ENCODE peak calls at places on chromosome 6, in nine cellular contexts. One of them, this sample, is unnamed.

GRCh38 chr6:116500969-116501433 is 10.4 kb upstream of the CALHM5 start:
- DNase-seq in GM12864: no peak
- DNase-seq in endothelial cell of umbilical vein: no peak
- DNase-seq in esophagus muscularis mucosa: no peak
- DNase-seq in fibroblast of pulmonary artery: no peak
- DNase-seq in right lobe of liver: no peak
- DNase-seq in fibroblast of lung: peak; percentile 17
- DNase-seq in epithelial cell of esophagus: peak; percentile 84
- DNase-seq in AG04449: no peak
- DNase-seq in this sample: no peak

GRCh38 chr6:89649682-89650081 is 11.1 kb upstream of the LYRM2 start:
- DNase-seq in GM12864: no peak
- DNase-seq in endothelial cell of umbilical vein: no peak
- DNase-seq in esophagus muscularis mucosa: no peak
- DNase-seq in fibroblast of pulmonary artery: no peak
- DNase-seq in right lobe of liver: no peak
- DNase-seq in fibroblast of lung: no peak
- DNase-seq in epithelial cell of esophagus: no peak
- DNase-seq in AG04449: no peak
- DNase-seq in this sample: no peak

GRCh38 chr6:107075951-107076381 is 39.3 kb downstream of the BEND3 start:
- DNase-seq in GM12864: no peak
- DNase-seq in endothelial cell of umbilical vein: no peak
- DNase-seq in esophagus muscularis mucosa: no peak
- DNase-seq in fibroblast of pulmonary artery: peak; percentile 56
- DNase-seq in right lobe of liver: peak; percentile 23
- DNase-seq in fibroblast of lung: peak; percentile 46
- DNase-seq in epithelial cell of esophagus: no peak
- DNase-seq in AG04449: no peak
- DNase-seq in this sample: no peak

GRCh38 chr6:144898052-144898689 is 613.0 kb downstream of the UTRN start:
- DNase-seq in GM12864: no peak
- DNase-seq in endothelial cell of umbilical vein: no peak
- DNase-seq in esophagus muscularis mucosa: no peak
- DNase-seq in fibroblast of pulmonary artery: peak; percentile 14
- DNase-seq in right lobe of liver: no peak
- DNase-seq in fibroblast of lung: peak; percentile 82
- DNase-seq in epithelial cell of esophagus: peak; percentile 70
- DNase-seq in AG04449: no peak
- DNase-seq in this sample: no peak

GRCh38 chr6:156795825-156796224 is 18.6 kb downstream of the ARID1B start:
- DNase-seq in GM12864: no peak
- DNase-seq in endothelial cell of umbilical vein: no peak
- DNase-seq in esophagus muscularis mucosa: no peak
- DNase-seq in fibroblast of pulmonary artery: no peak
- DNase-seq in right lobe of liver: no peak
- DNase-seq in fibroblast of lung: no peak
- DNase-seq in epithelial cell of esophagus: no peak
- DNase-seq in AG04449: no peak
- DNase-seq in this sample: no peak

GRCh38 chr6:72746276-72746675 is 124.4 kb downstream of the KCNQ5 start:
- DNase-seq in GM12864: no peak
- DNase-seq in endothelial cell of umbilical vein: no peak
- DNase-seq in esophagus muscularis mucosa: no peak
- DNase-seq in fibroblast of pulmonary artery: peak; percentile 23
- DNase-seq in right lobe of liver: no peak
- DNase-seq in fibroblast of lung: peak; percentile 71
- DNase-seq in epithelial cell of esophagus: peak; percentile 92
- DNase-seq in AG04449: no peak
- DNase-seq in this sample: no peak

GRCh38 chr6:167130712-167131684 is 8.1 kb downstream of the CCR6 start:
- DNase-seq in GM12864: no peak
- DNase-seq in endothelial cell of umbilical vein: no peak
- DNase-seq in esophagus muscularis mucosa: no peak
- DNase-seq in fibroblast of pulmonary artery: no peak
- DNase-seq in right lobe of liver: no peak
- DNase-seq in fibroblast of lung: no peak
- DNase-seq in epithelial cell of esophagus: no peak
- DNase-seq in AG04449: no peak
- DNase-seq in this sample: peak; percentile 57

GRCh38 chr6:152089992-152090391 is 282.5 kb downstream of the ESR1 start:
- DNase-seq in GM12864: no peak
- DNase-seq in endothelial cell of umbilical vein: no peak
- DNase-seq in esophagus muscularis mucosa: no peak
- DNase-seq in fibroblast of pulmonary artery: peak; percentile 64
- DNase-seq in right lobe of liver: no peak
- DNase-seq in fibroblast of lung: peak; percentile 83
- DNase-seq in epithelial cell of esophagus: peak; percentile 73
- DNase-seq in AG04449: no peak
- DNase-seq in this sample: no peak

GRCh38 chr6:53961679-53962370 is 149.4 kb upstream of the MLIP start:
- DNase-seq in GM12864: no peak
- DNase-seq in endothelial cell of umbilical vein: no peak
- DNase-seq in esophagus muscularis mucosa: no peak
- DNase-seq in fibroblast of pulmonary artery: peak; percentile 34
- DNase-seq in right lobe of liver: no peak
- DNase-seq in fibroblast of lung: peak; percentile 77
- DNase-seq in epithelial cell of esophagus: no peak
- DNase-seq in AG04449: no peak
- DNase-seq in this sample: no peak

GRCh38 chr6:130293800-130294199 is 71.0 kb upstream of the SAMD3 start:
- DNase-seq in GM12864: peak; percentile 27
- DNase-seq in endothelial cell of umbilical vein: peak; percentile 51
- DNase-seq in esophagus muscularis mucosa: no peak
- DNase-seq in fibroblast of pulmonary artery: peak; percentile 64
- DNase-seq in right lobe of liver: no peak
- DNase-seq in fibroblast of lung: peak; percentile 62
- DNase-seq in epithelial cell of esophagus: peak; percentile 70
- DNase-seq in AG04449: peak; percentile 19
- DNase-seq in this sample: no peak

GRCh38 chr6:10381133-10381829 is 33.6 kb downstream of the TFAP2A start:
- DNase-seq in GM12864: no peak
- DNase-seq in endothelial cell of umbilical vein: no peak
- DNase-seq in esophagus muscularis mucosa: no peak
- DNase-seq in fibroblast of pulmonary artery: no peak
- DNase-seq in right lobe of liver: no peak
- DNase-seq in fibroblast of lung: no peak
- DNase-seq in epithelial cell of esophagus: no peak
- DNase-seq in AG04449: no peak
- DNase-seq in this sample: no peak

GRCh38 chr6:4962905-4963304 is 40.9 kb downstream of the RPP40 start:
- DNase-seq in GM12864: no peak
- DNase-seq in endothelial cell of umbilical vein: no peak
- DNase-seq in esophagus muscularis mucosa: no peak
- DNase-seq in fibroblast of pulmonary artery: no peak
- DNase-seq in right lobe of liver: no peak
- DNase-seq in fibroblast of lung: no peak
- DNase-seq in epithelial cell of esophagus: no peak
- DNase-seq in AG04449: no peak
- DNase-seq in this sample: no peak

GRCh38 chr6:108113557-108114519 is 39.3 kb upstream of the OSTM1 start:
- DNase-seq in GM12864: no peak
- DNase-seq in endothelial cell of umbilical vein: peak; percentile 67
- DNase-seq in esophagus muscularis mucosa: no peak
- DNase-seq in fibroblast of pulmonary artery: peak; percentile 72
- DNase-seq in right lobe of liver: no peak
- DNase-seq in fibroblast of lung: peak; percentile 35
- DNase-seq in epithelial cell of esophagus: peak; percentile 50
- DNase-seq in AG04449: no peak
- DNase-seq in this sample: peak; percentile 24

DNA sequence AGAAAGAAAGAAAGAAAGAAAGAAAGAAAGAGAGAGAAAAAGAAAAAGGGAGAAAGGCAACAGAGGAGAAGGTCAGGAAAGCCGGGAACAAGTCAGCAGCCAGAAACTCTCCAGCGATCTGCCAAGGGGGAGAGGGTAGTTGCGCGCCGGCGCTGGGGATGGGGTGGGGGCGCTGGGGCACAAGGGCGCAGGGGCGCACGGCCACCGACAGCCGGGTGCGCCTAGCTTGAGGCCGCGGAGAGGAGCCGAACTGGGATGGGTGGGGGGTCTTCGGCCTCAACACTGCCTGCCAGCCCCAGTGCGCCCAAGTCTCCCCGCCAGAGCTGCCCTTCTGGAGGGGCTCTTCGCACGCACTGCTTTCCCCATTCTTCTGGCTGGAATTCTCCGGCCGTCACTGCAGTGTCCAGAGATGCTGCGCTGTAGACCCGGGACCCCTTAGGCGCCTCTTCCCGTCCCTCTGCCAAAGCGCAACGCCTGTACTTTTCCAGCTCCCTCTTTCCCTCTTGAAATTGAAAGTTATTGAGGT is 429 bp upstream of the RSPO3 start:
- DNase-seq in GM12864: no peak
- DNase-seq in endothelial cell of umbilical vein: peak; percentile 52
- DNase-seq in esophagus muscularis mucosa: no peak
- DNase-seq in fibroblast of pulmonary artery: no peak
- DNase-seq in right lobe of liver: no peak
- DNase-seq in fibroblast of lung: peak; percentile 21
- DNase-seq in epithelial cell of esophagus: no peak
- DNase-seq in AG04449: no peak
- DNase-seq in this sample: peak; percentile 6
- H3K4me3 ChIP-seq in GM12864: no peak overlapping the region
- H3K4me3 ChIP-seq in endothelial cell of umbilical vein: peak overlapping the region; percentile 49
- H3K4me3 ChIP-seq in esophagus muscularis mucosa: peak overlapping the region; percentile 93
- H3K4me3 ChIP-seq in fibroblast of pulmonary artery: peak overlapping the region; percentile 53
- H3K4me3 ChIP-seq in right lobe of liver: peak overlapping the region; percentile 20
- H3K4me3 ChIP-seq in fibroblast of lung: peak overlapping the region; percentile 62
- H3K4me3 ChIP-seq in epithelial cell of esophagus: no peak overlapping the region
- H3K4me3 ChIP-seq in AG04449: peak overlapping the region; percentile 53
- H3K4me3 ChIP-seq in this sample: peak overlapping the region; percentile 8

DNA sequence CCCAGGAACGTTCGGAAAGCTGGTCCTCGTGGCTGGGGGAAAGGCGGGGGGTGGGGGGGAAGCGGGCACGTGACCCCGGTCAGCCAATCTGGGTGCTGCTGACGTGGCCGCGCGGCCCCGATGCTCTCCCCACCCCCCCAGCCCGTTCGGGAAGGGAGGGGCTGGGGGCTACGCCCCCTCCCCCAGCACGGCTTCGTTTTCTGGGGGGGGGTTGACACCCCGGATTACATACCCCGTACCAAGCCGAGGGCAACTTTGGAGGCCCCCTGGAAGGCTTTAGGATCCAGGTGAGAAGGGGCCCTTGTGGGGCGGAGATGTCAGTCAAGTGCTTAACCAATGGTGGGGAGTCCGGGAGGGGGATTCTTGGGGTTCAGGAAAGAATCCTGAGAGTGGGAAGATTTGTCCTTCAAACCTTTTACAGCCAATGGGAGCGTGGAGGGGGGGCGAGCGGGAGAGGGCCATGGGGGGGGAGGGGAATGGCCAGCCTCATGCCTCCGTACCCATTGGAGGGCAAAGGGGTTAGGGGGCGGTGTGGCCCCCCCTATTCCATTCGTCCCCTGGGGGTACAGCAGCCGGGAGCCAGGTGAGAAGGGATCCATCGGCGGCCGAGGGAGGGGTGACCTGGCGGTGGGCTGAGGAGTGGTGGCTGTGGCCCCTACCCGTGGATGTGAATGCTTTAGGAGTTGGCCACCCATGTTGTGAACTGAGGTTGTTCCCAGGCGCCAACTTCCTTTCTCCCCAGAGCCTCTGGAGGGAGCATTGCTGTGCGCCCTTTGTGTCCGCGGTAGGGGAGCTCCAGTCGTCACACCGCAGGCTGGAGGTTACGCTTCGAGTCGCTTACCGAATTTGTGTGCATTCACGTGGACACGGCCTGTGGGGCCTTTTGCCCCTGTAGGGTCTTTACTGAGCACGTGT is 633 bp downstream of the BRD2 start:
- DNase-seq in GM12864: no peak
- DNase-seq in endothelial cell of umbilical vein: peak; percentile 71
- DNase-seq in esophagus muscularis mucosa: peak; percentile 93
- DNase-seq in fibroblast of pulmonary artery: peak; percentile 84
- DNase-seq in right lobe of liver: peak; percentile 79
- DNase-seq in fibroblast of lung: peak; percentile 80
- DNase-seq in epithelial cell of esophagus: peak; percentile 80
- DNase-seq in AG04449: no peak
- DNase-seq in this sample: peak; percentile 83
- TF ChIP-seq CTCF in GM12864: no peak
- TF ChIP-seq CTCF in endothelial cell of umbilical vein: peak; percentile 15
- TF ChIP-seq CTCF in esophagus muscularis mucosa: no peak
- TF ChIP-seq CTCF in fibroblast of pulmonary artery: peak; percentile 26
- TF ChIP-seq CTCF in right lobe of liver: no peak
- TF ChIP-seq CTCF in fibroblast of lung: peak; percentile 34
- TF ChIP-seq CTCF in epithelial cell of esophagus: peak; percentile 29
- TF ChIP-seq CTCF in AG04449: no peak
- TF ChIP-seq CTCF in this sample: no peak

DNA sequence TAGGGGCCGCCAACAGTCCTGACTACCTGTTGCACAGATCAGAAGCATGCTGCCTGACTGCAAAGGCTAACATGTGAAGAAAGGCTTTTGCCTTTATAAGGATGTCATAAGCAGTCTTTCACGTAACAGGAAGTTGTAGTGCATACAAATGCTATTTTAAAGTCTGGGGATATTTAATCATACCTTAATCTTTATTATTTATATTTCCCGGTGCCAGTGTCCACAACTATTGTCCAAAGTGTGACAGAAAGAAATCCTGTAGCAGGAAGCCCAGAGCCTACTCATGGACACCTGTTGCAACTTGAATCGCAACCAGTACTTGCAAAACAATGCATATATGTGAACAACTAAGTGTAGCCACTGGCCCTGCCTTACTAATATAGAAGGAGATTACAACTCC is 235.8 kb downstream of the ALDH8A1 start:
- DNase-seq in GM12864: no peak
- DNase-seq in endothelial cell of umbilical vein: peak; percentile 41
- DNase-seq in esophagus muscularis mucosa: no peak
- DNase-seq in fibroblast of pulmonary artery: no peak
- DNase-seq in right lobe of liver: no peak
- DNase-seq in fibroblast of lung: no peak
- DNase-seq in epithelial cell of esophagus: peak; percentile 85
- DNase-seq in AG04449: no peak
- DNase-seq in this sample: no peak
- H3K4me3 ChIP-seq in GM12864: no peak overlapping the region
- H3K4me3 ChIP-seq in endothelial cell of umbilical vein: no peak overlapping the region
- H3K4me3 ChIP-seq in esophagus muscularis mucosa: no peak overlapping the region
- H3K4me3 ChIP-seq in fibroblast of pulmonary artery: no peak overlapping the region
- H3K4me3 ChIP-seq in right lobe of liver: no peak overlapping the region
- H3K4me3 ChIP-seq in fibroblast of lung: no peak overlapping the region
- H3K4me3 ChIP-seq in epithelial cell of esophagus: no peak overlapping the region
- H3K4me3 ChIP-seq in AG04449: no peak overlapping the region
- H3K4me3 ChIP-seq in this sample: no peak overlapping the region

DNA sequence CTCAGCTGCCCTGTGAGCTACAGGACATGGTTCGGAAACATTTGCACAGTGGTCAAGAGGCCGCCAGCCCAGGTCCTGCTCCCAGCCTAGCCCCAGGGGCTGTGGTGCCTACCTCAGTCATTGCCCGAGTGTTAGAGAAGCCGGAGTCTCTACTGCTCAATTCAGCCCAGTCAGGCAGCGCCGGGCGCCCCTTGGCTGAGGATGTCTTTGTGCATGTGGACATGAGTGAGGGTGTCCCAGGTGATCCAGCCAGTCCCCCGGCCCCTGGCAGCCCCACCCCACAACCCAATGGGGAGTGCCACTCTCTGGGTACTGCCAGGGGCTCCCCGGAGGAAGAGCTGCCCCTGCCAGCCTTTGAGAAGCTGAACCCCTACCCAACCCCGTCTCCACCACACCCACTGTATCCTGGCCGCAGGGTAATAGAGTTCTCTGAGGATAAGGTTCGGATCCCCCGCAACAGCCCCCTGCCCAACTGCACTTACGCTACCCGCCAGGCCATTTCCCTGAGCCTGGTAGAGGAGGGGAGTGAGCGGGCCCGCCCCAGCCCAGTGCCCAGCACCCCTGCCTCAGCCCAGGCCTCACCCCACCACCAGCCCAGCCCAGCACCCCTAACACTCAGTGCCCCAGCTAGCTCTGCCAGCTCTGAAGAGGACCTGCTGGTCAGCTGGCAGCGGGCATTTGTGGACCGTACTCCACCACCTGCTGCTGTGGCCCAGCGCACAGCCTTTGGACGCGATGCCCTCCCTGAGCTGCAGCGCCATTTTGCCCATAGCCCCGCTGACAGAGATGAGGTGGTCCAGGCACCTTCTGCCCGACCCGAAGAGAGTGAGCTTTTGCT is 5.2 kb downstream of the LRRC73 start:
- DNase-seq in GM12864: no peak
- DNase-seq in endothelial cell of umbilical vein: no peak
- DNase-seq in esophagus muscularis mucosa: no peak
- DNase-seq in fibroblast of pulmonary artery: no peak
- DNase-seq in right lobe of liver: no peak
- DNase-seq in fibroblast of lung: no peak
- DNase-seq in epithelial cell of esophagus: no peak
- DNase-seq in AG04449: no peak
- DNase-seq in this sample: no peak
- TF ChIP-seq CTCF in GM12864: no peak
- TF ChIP-seq CTCF in endothelial cell of umbilical vein: no peak
- TF ChIP-seq CTCF in esophagus muscularis mucosa: no peak
- TF ChIP-seq CTCF in fibroblast of pulmonary artery: no peak
- TF ChIP-seq CTCF in right lobe of liver: no peak
- TF ChIP-seq CTCF in fibroblast of lung: no peak
- TF ChIP-seq CTCF in epithelial cell of esophagus: no peak
- TF ChIP-seq CTCF in AG04449: no peak
- TF ChIP-seq CTCF in this sample: no peak